ENCODE peak calls at places on chromosomes 16 and 17, in four cellular contexts. F is non-pigmented ciliary epithelial cell, K is T-helper 2 cell, E is testis. Z is an unnamed sample.

GRCh38 chr16:4494746-4495490 is 18.7 kb downstream of the HMOX2 start:
- DNase-seq in F (no peak), K (no peak), E (no peak), Z (no peak)

GRCh38 chr17:574061-574460 is 140.6 kb downstream of the VPS53 start:
- DNase-seq in F (no peak), K (no peak), E (peak), Z (no peak)

GRCh38 chr17:80468222-80468621 is 8.2 kb downstream of the NPTX1 start:
- DNase-seq in F (no peak), K (no peak), E (no peak), Z (no peak)

GRCh38 chr16:82936941-82937551 is 310.3 kb downstream of the CDH13 start:
- DNase-seq in F (peak), E (no peak), K (no peak), Z (no peak)

GRCh38 chr16:28202147-28202746 is 9.5 kb downstream of the XPO6 start:
- DNase-seq in F (no peak), E (no peak), K (no peak), Z (no peak)

GRCh38 chr17:7094661-7095064 is 14.6 kb upstream of the CLEC10A start:
- DNase-seq in K (no peak), E (no peak), F (no peak), Z (no peak)

GRCh38 chr16:68357521-68357922 is 46.7 kb downstream of the PRMT7 start:
- DNase-seq in K (no peak), E (no peak), F (no peak), Z (no peak)

GRCh38 chr17:61065263-61065773 is 334.3 kb upstream of the TBX2 start:
- DNase-seq in E (no peak), F (peak), K (no peak), Z (no peak)

GRCh38 chr17:83173997-83174858 is 94.8 kb downstream of the METRNL start:
- DNase-seq in F (no peak), E (peak), K (no peak), Z (no peak)

GRCh38 chr16:88581033-88581432 is 10.8 kb downstream of the ZC3H18 start:
- DNase-seq in F (no peak), E (no peak), K (no peak), Z (no peak)

GRCh38 chr17:79041041-79041570 is 17.1 kb downstream of the C1QTNF1 start:
- DNase-seq in K (no peak), F (no peak), E (no peak), Z (no peak)

GRCh38 chr16:89422527-89422904 is 67.8 kb downstream of the ANKRD11 start:
- DNase-seq in E (no peak), K (no peak), F (peak), Z (no peak)

GRCh38 chr17:81198826-81199481 is 23.8 kb downstream of the CEP131 start:
- DNase-seq in K (no peak), F (no peak), E (peak), Z (no peak)

GRCh38 chr16:25838724-25839186 is 147.0 kb downstream of the HS3ST4 start:
- DNase-seq in F (peak), E (peak), K (no peak), Z (peak)

GRCh38 chr17:74080936-74081335 is 122.5 kb upstream of the RPL38 start:
- DNase-seq in E (no peak), F (no peak), K (no peak), Z (no peak)

GRCh38 chr16:2040450-2041105 is 7.1 kb downstream of the NTHL1 start:
- DNase-seq in K (no peak), E (peak), F (no peak), Z (no peak)

GRCh38 chr17:33109331-33110072 is 117.9 kb downstream of the SPACA3 start:
- DNase-seq in E (no peak), K (no peak), F (no peak), Z (no peak)

GRCh38 chr17:21094298-21094704 is 32.5 kb upstream of the DHRS7B start:
- DNase-seq in F (no peak), E (no peak), K (no peak), Z (no peak)

GRCh38 chr17:38544839-38545209 is 60.9 kb downstream of the SRCIN1 start:
- DNase-seq in K (no peak), E (no peak), F (no peak), Z (no peak)

GRCh38 chr16:15775209-15775608 is 81.6 kb downstream of the MYH11 start:
- DNase-seq in F (no peak), E (no peak), K (no peak), Z (no peak)

GRCh38 chr16:50038756-50039529 is 13.9 kb downstream of the CNEP1R1 start:
- DNase-seq in K (no peak), E (peak), F (no peak), Z (peak)

GRCh38 chr17:49132699-49133364 is at the start of gene B4GALNT2:
- DNase-seq in F (no peak), E (peak), K (no peak), Z (no peak)

GRCh38 chr17:44348234-44348987 is 3.3 kb downstream of the GRN start:
- DNase-seq in E (no peak), F (no peak), K (no peak), Z (peak)

GRCh38 chr17:63838586-63839184 is 3.8 kb downstream of the SMARCD2 start:
- DNase-seq in E (peak), K (no peak), F (no peak), Z (peak)

GRCh38 chr17:44400226-44400847 is 10.9 kb upstream of the ITGA2B start:
- DNase-seq in K (no peak), E (peak), F (no peak), Z (no peak)

GRCh38 chr17:74842599-74843351 is 16.9 kb downstream of the GRIN2C start:
- DNase-seq in E (peak), K (no peak), F (no peak), Z (peak)

GRCh38 chr16:85229869-85230416 is 117.7 kb upstream of the CIBAR2 start:
- DNase-seq in K (no peak), E (no peak), F (no peak), Z (no peak)

GRCh38 chr17:78947235-78948153 is 22.3 kb upstream of the TIMP2 start:
- DNase-seq in F (no peak), E (peak), K (no peak), Z (no peak)

GRCh38 chr17:50953518-50953830 is 87.3 kb upstream of the TOB1 start:
- DNase-seq in E (no peak), K (no peak), F (no peak), Z (no peak)

GRCh38 chr16:79485020-79485419 is 115.5 kb downstream of the MAF start:
- DNase-seq in K (no peak), E (no peak), F (no peak), Z (no peak)

GRCh38 chr16:72256398-72257048 is 84.6 kb upstream of the PMFBP1 start:
- DNase-seq in E (no peak), F (peak), K (no peak), Z (no peak)

GRCh38 chr16:57892041-57892440 is 78.9 kb downstream of the CNGB1 start:
- DNase-seq in F (peak), E (no peak), K (no peak), Z (no peak)

GRCh38 chr17:73532441-73532901 is 111.8 kb downstream of the SDK2 start:
- DNase-seq in E (peak), K (no peak), F (no peak), Z (no peak)

GRCh38 chr17:37802712-37803416 is 58.0 kb upstream of the HNF1B start:
- DNase-seq in E (no peak), F (no peak), K (no peak), Z (no peak)

GRCh38 chr17:78953356-78954350 is 26.1 kb downstream of the LGALS3BP start:
- DNase-seq in E (peak), F (no peak), K (no peak), Z (no peak)

GRCh38 chr17:3935825-3936355 is 19.6 kb upstream of the P2RX1 start:
- DNase-seq in E (no peak), K (no peak), F (peak), Z (no peak)

GRCh38 chr17:76368545-76368944 is 14.8 kb upstream of the PRPSAP1 start:
- DNase-seq in E (no peak), K (no peak), F (no peak), Z (no peak)

GRCh38 chr16:56294599-56294998 is 103.3 kb downstream of the GNAO1 start:
- DNase-seq in F (peak), K (no peak), E (no peak), Z (no peak)

Z was measured in putamen.